ENCODE peak calls at places on chromosome 13, in five cellular contexts. One of them, this sample, is unnamed.
A peak's percentile ranks its signal among the peaks of the same experiment; 100 is the strongest.

GRCh38 chr13:90154311-90154960 is 1193.1 kb upstream of the MIR17HG start:
- DNase-seq in stimulated activated CD4-positive, alpha-beta T cell treated with anti-CD3 and anti-CD28 coated beads, Interleukin-1b, Interleukin-23, amount 100 ng/mL, for 24 hours: no peak
- DNase-seq in esophagus squamous epithelium: no peak
- DNase-seq in activated B cell treated with CpG ODN at 0.5 μM for 24 hours: no peak
- DNase-seq in nucleus accumbens: no peak
- DNase-seq in this sample: no peak

GRCh38 chr13:30247406-30247805 is 59.9 kb downstream of the KATNAL1 start:
- DNase-seq in stimulated activated CD4-positive, alpha-beta T cell treated with anti-CD3 and anti-CD28 coated beads, Interleukin-1b, Interleukin-23, amount 100 ng/mL, for 24 hours: no peak
- DNase-seq in esophagus squamous epithelium: no peak
- DNase-seq in activated B cell treated with CpG ODN at 0.5 μM for 24 hours: no peak
- DNase-seq in nucleus accumbens: no peak
- DNase-seq in this sample: no peak

GRCh38 chr13:49132479-49133002 is 87.6 kb upstream of the MLNR start:
- DNase-seq in activated B cell treated with CpG ODN at 0.5 μM for 24 hours: no peak
- DNase-seq in stimulated activated CD4-positive, alpha-beta T cell treated with anti-CD3 and anti-CD28 coated beads, Interleukin-1b, Interleukin-23, amount 100 ng/mL, for 24 hours: no peak
- DNase-seq in esophagus squamous epithelium: no peak
- DNase-seq in nucleus accumbens: no peak
- DNase-seq in this sample: no peak

GRCh38 chr13:99585609-99586008 is 84.3 kb downstream of the TM9SF2 start:
- DNase-seq in nucleus accumbens: no peak
- DNase-seq in esophagus squamous epithelium: no peak
- DNase-seq in activated B cell treated with CpG ODN at 0.5 μM for 24 hours: no peak
- DNase-seq in stimulated activated CD4-positive, alpha-beta T cell treated with anti-CD3 and anti-CD28 coated beads, Interleukin-1b, Interleukin-23, amount 100 ng/mL, for 24 hours: no peak
- DNase-seq in this sample: no peak

GRCh38 chr13:50512602-50513527 is 330.6 kb downstream of the DLEU7 start:
- DNase-seq in nucleus accumbens: no peak
- DNase-seq in stimulated activated CD4-positive, alpha-beta T cell treated with anti-CD3 and anti-CD28 coated beads, Interleukin-1b, Interleukin-23, amount 100 ng/mL, for 24 hours: peak; percentile 12
- DNase-seq in activated B cell treated with CpG ODN at 0.5 μM for 24 hours: peak; percentile 40
- DNase-seq in esophagus squamous epithelium: peak; percentile 23
- DNase-seq in this sample: peak; percentile 83

GRCh38 chr13:48501705-48502104 is 31.2 kb downstream of the RCBTB2 start:
- DNase-seq in esophagus squamous epithelium: no peak
- DNase-seq in activated B cell treated with CpG ODN at 0.5 μM for 24 hours: no peak
- DNase-seq in nucleus accumbens: no peak
- DNase-seq in stimulated activated CD4-positive, alpha-beta T cell treated with anti-CD3 and anti-CD28 coated beads, Interleukin-1b, Interleukin-23, amount 100 ng/mL, for 24 hours: no peak
- DNase-seq in this sample: no peak

GRCh38 chr13:102327119-102327617 is 74.7 kb downstream of the FGF14 start:
- DNase-seq in nucleus accumbens: no peak
- DNase-seq in stimulated activated CD4-positive, alpha-beta T cell treated with anti-CD3 and anti-CD28 coated beads, Interleukin-1b, Interleukin-23, amount 100 ng/mL, for 24 hours: no peak
- DNase-seq in activated B cell treated with CpG ODN at 0.5 μM for 24 hours: no peak
- DNase-seq in esophagus squamous epithelium: no peak
- DNase-seq in this sample: no peak

GRCh38 chr13:26718146-26718545 is 42.4 kb downstream of the GPR12 start:
- DNase-seq in activated B cell treated with CpG ODN at 0.5 μM for 24 hours: no peak
- DNase-seq in esophagus squamous epithelium: no peak
- DNase-seq in stimulated activated CD4-positive, alpha-beta T cell treated with anti-CD3 and anti-CD28 coated beads, Interleukin-1b, Interleukin-23, amount 100 ng/mL, for 24 hours: no peak
- DNase-seq in nucleus accumbens: no peak
- DNase-seq in this sample: no peak

GRCh38 chr13:80695841-80696240 is 354.9 kb upstream of the SPRY2 start:
- DNase-seq in esophagus squamous epithelium: no peak
- DNase-seq in activated B cell treated with CpG ODN at 0.5 μM for 24 hours: no peak
- DNase-seq in nucleus accumbens: no peak
- DNase-seq in stimulated activated CD4-positive, alpha-beta T cell treated with anti-CD3 and anti-CD28 coated beads, Interleukin-1b, Interleukin-23, amount 100 ng/mL, for 24 hours: no peak
- DNase-seq in this sample: no peak

GRCh38 chr13:66069570-66069969 is 1160.6 kb downstream of the PCDH9 start:
- DNase-seq in nucleus accumbens: no peak
- DNase-seq in esophagus squamous epithelium: no peak
- DNase-seq in activated B cell treated with CpG ODN at 0.5 μM for 24 hours: no peak
- DNase-seq in stimulated activated CD4-positive, alpha-beta T cell treated with anti-CD3 and anti-CD28 coated beads, Interleukin-1b, Interleukin-23, amount 100 ng/mL, for 24 hours: no peak
- DNase-seq in this sample: no peak

GRCh38 chr13:99258210-99258860 is at the start of gene GPR18:
- DNase-seq in stimulated activated CD4-positive, alpha-beta T cell treated with anti-CD3 and anti-CD28 coated beads, Interleukin-1b, Interleukin-23, amount 100 ng/mL, for 24 hours: no peak
- DNase-seq in esophagus squamous epithelium: no peak
- DNase-seq in nucleus accumbens: no peak
- DNase-seq in activated B cell treated with CpG ODN at 0.5 μM for 24 hours: no peak
- DNase-seq in this sample: no peak

GRCh38 chr13:97302611-97303010 is 80.5 kb downstream of the MBNL2 start:
- DNase-seq in stimulated activated CD4-positive, alpha-beta T cell treated with anti-CD3 and anti-CD28 coated beads, Interleukin-1b, Interleukin-23, amount 100 ng/mL, for 24 hours: no peak
- DNase-seq in activated B cell treated with CpG ODN at 0.5 μM for 24 hours: no peak
- DNase-seq in nucleus accumbens: no peak
- DNase-seq in esophagus squamous epithelium: no peak
- DNase-seq in this sample: peak; percentile 61

GRCh38 chr13:48844676-48845075 is 131.0 kb upstream of the FNDC3A start:
- DNase-seq in stimulated activated CD4-positive, alpha-beta T cell treated with anti-CD3 and anti-CD28 coated beads, Interleukin-1b, Interleukin-23, amount 100 ng/mL, for 24 hours: no peak
- DNase-seq in esophagus squamous epithelium: no peak
- DNase-seq in nucleus accumbens: no peak
- DNase-seq in activated B cell treated with CpG ODN at 0.5 μM for 24 hours: no peak
- DNase-seq in this sample: no peak

GRCh38 chr13:30301827-30302226 is 5.5 kb downstream of the KATNAL1 start:
- DNase-seq in nucleus accumbens: no peak
- DNase-seq in stimulated activated CD4-positive, alpha-beta T cell treated with anti-CD3 and anti-CD28 coated beads, Interleukin-1b, Interleukin-23, amount 100 ng/mL, for 24 hours: no peak
- DNase-seq in esophagus squamous epithelium: no peak
- DNase-seq in activated B cell treated with CpG ODN at 0.5 μM for 24 hours: no peak
- DNase-seq in this sample: no peak

GRCh38 chr13:31755803-31756212 is 16.5 kb downstream of the RXFP2 start:
- DNase-seq in esophagus squamous epithelium: no peak
- DNase-seq in stimulated activated CD4-positive, alpha-beta T cell treated with anti-CD3 and anti-CD28 coated beads, Interleukin-1b, Interleukin-23, amount 100 ng/mL, for 24 hours: no peak
- DNase-seq in activated B cell treated with CpG ODN at 0.5 μM for 24 hours: no peak
- DNase-seq in nucleus accumbens: no peak
- DNase-seq in this sample: no peak

GRCh38 chr13:62919491-62919890 is 1503.8 kb upstream of the PCDH20 start:
- DNase-seq in esophagus squamous epithelium: no peak
- DNase-seq in stimulated activated CD4-positive, alpha-beta T cell treated with anti-CD3 and anti-CD28 coated beads, Interleukin-1b, Interleukin-23, amount 100 ng/mL, for 24 hours: no peak
- DNase-seq in activated B cell treated with CpG ODN at 0.5 μM for 24 hours: no peak
- DNase-seq in nucleus accumbens: no peak
- DNase-seq in this sample: no peak

GRCh38 chr13:75704194-75704941 is 68.2 kb downstream of the LMO7 start:
- DNase-seq in esophagus squamous epithelium: no peak
- DNase-seq in stimulated activated CD4-positive, alpha-beta T cell treated with anti-CD3 and anti-CD28 coated beads, Interleukin-1b, Interleukin-23, amount 100 ng/mL, for 24 hours: no peak
- DNase-seq in nucleus accumbens: no peak
- DNase-seq in activated B cell treated with CpG ODN at 0.5 μM for 24 hours: no peak
- DNase-seq in this sample: no peak

This sample was measured in Ammon's horn.